ENCODE peak calls at places on chromosome X, in four cellular contexts. C is mesendoderm, X is trophoblast cell, A is IMR-90. R is an unnamed sample.

GRCh38 chrX:86946569-86946968 is 571.0 kb upstream of the KLHL4 start:
- DNase-seq in C (peak), X (peak), A (peak), R (peak)

GRCh38 chrX:110015027-110015426 is 12.1 kb downstream of the TMEM164 start:
- DNase-seq in C (peak), X (no peak), A (no peak), R (no peak)

GRCh38 chrX:154300815-154301214 is 5.2 kb downstream of the TKTL1 start:
- DNase-seq in C (no peak), X (no peak), A (no peak), R (no peak)

GRCh38 chrX:9222299-9222698 is 188.4 kb upstream of the FAM9B start:
- DNase-seq in C (peak), X (no peak), A (no peak), R (no peak)

GRCh38 chrX:10509397-10509796 is 111.0 kb downstream of the MID1 start:
- DNase-seq in C (no peak), X (no peak), A (no peak), R (no peak)

GRCh38 chrX:100491174-100491573 is 81.1 kb upstream of the PCDH19 start:
- DNase-seq in C (no peak), X (no peak), A (no peak), R (no peak)

GRCh38 chrX:110409925-110410324 is 51.3 kb downstream of the RTL9 start:
- DNase-seq in C (no peak), X (no peak), A (peak), R (no peak)

GRCh38 chrX:43860646-43861370 is 21.4 kb downstream of the MAOB start:
- DNase-seq in C (no peak), X (no peak), A (peak), R (no peak)

GRCh38 chrX:56281789-56282188 is 49.6 kb downstream of the KLF8 start:
- DNase-seq in C (peak), X (peak), A (peak), R (no peak)

GRCh38 chrX:23656684-23657083 is 10.6 kb upstream of the PRDX4 start:
- DNase-seq in C (no peak), X (peak), A (peak), R (no peak)

DNA sequence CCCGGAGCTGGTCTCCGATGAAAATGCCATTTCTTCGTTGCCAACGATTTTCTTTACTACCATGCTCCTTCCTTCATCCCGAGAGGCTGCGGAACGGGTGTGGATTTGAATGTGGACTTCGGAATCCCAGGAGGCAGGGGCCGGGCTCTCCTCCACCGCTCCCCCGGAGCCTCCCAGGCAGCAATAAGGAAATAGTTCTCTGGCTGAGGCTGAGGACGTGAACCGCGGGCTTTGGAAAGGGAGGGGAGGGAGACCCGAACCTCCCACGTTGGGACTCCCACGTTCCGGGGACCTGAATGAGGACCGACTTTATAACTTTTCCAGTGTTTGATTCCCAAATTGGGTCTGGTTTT is 14.4 kb downstream of the SHOX start:
- DNase-seq in C (peak), X (no peak), A (no peak), R (no peak)
- H3K18ac ChIP-seq in C (no peak), X (no peak), A (no peak), R (no peak)

DNA sequence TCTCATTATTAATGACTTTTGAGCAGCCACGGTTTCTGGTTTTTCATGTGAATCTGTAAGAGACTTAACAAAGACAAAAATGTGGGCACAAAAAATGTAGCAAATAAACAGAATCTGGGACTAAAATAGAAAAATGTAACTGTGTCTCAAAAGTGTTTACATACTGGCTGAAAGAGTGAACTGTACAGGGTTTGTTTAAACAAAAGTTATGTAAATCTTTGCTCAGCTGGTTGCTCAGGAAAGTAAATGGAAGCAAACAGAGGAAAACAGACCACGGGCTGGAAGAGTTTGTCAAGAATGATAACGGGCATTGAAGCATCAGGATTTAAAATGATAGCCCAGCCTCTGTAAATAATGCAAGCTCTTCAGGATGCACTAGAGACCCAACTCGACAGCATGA is 921.8 kb upstream of the FTHL17 start:
- DNase-seq in C (no peak), X (no peak), A (peak), R (no peak)
- H3K4me2 ChIP-seq in C (no peak), X (no peak), A (no peak), R (no peak)

GRCh38 chrX:95505721-95506120 is 1178.9 kb upstream of the DIAPH2 start:
- DNase-seq in C (peak), X (no peak), A (no peak), R (peak)
- H3K18ac ChIP-seq in C (no peak), X (no peak), A (no peak), R (no peak)

GRCh38 chrX:39613997-39614679 is 483.6 kb downstream of the BCOR start:
- DNase-seq in C (peak), X (no peak), A (no peak), R (no peak)
- H3K4me2 ChIP-seq in C (peak), X (peak), A (no peak), R (peak)

GRCh38 chrX:71912156-71912555 is 1.5 kb downstream of the NHSL2 start:
- DNase-seq in C (peak), X (no peak), A (no peak), R (no peak)
- H3K18ac ChIP-seq in C (peak), X (no peak), A (no peak), R (peak)

GRCh38 chrX:70480660-70481018 is 36.0 kb downstream of the DLG3 start:
- DNase-seq in C (no peak), X (no peak), A (no peak), R (no peak)
- H3K4me2 ChIP-seq in C (no peak), X (no peak), A (no peak), R (peak)

GRCh38 chrX:1244164-1245076 is 24.2 kb upstream of the CSF2RA start:
- DNase-seq in C (peak), X (no peak), A (no peak), R (peak)
- H3K18ac ChIP-seq in C (peak), X (peak), A (no peak), R (no peak)

DNA sequence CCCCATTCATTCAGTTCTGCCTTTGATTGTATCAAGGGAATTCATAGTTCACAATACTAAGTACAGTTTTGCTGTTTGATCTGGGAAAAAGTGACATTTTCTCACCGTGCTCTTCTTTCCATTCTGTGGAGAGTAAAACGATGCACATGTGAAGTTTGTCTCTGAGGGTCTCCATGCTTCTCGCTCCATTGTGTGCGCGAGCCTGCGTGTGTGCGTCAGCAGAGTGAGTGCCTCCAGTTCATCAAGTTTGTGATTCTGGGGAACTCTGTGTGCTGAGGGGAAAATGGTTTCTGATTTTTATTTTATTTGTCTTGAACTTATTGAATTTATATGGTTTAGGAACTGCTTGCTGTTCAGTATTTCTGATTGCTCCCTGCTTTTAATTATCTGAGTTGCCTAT is 2.0 kb downstream of the STK26 start:
- DNase-seq in C (peak), X (no peak), A (no peak), R (no peak)
- H3K4me2 ChIP-seq in C (peak), X (peak), A (no peak), R (peak)

R was measured in neuronal stem cell.